ENCODE peak calls at places on chromosomes 11 and 22, in four cellular contexts. O is MM.1S, F is AG09309, H is neural progenitor cell. B is an unnamed sample.
A peak's percentile ranks its signal among the peaks of the same experiment; 100 is the strongest.

GRCh38 chr22:50189184-50189848 is 3.6 kb downstream of the TRABD start:
- DNase-seq in O (no peak), F (no peak), H (no peak), B (no peak)

GRCh38 chr11:128335729-128336128 is 251.6 kb downstream of the ETS1 start:
- DNase-seq in O (no peak), F (no peak), H (no peak), B (peak; percentile 26)

GRCh38 chr11:72584933-72585597 is 89.2 kb downstream of the PDE2A start:
- DNase-seq in O (no peak), F (no peak), H (no peak), B (no peak)

GRCh38 chr11:13346470-13346869 is 68.9 kb downstream of the BMAL1 start:
- DNase-seq in O (no peak), F (no peak), H (no peak), B (no peak)

GRCh38 chr11:117950320-117950719 is 21.1 kb upstream of the TMPRSS13 start:
- DNase-seq in O (peak; percentile 38), F (no peak), H (no peak), B (no peak)

GRCh38 chr22:38757464-38757757 is 1.6 kb upstream of the SUN2 start:
- DNase-seq in O (no peak), F (no peak), H (no peak), B (no peak)

GRCh38 chr22:30460147-30460546 is 11.7 kb downstream of the SEC14L3 start:
- DNase-seq in O (no peak), F (no peak), H (no peak), B (no peak)

GRCh38 chr11:81707881-81708280 is 1025.8 kb downstream of the FAM181B start:
- DNase-seq in O (no peak), F (no peak), H (peak; percentile 13), B (peak; percentile 16)

GRCh38 chr22:19203839-19204238 is 25.3 kb upstream of the SLC25A1 start:
- DNase-seq in O (no peak), F (no peak), H (no peak), B (no peak)

GRCh38 chr22:49400866-49401598 is 426.6 kb downstream of the BRD1 start:
- DNase-seq in O (no peak), F (no peak), H (no peak), B (no peak)

GRCh38 chr22:32396746-32397145 is 15.3 kb downstream of the RTCB start:
- DNase-seq in O (no peak), F (no peak), H (no peak), B (no peak)

GRCh38 chr11:10385696-10386095 is 69.4 kb upstream of the AMPD3 start:
- DNase-seq in O (no peak), F (no peak), H (no peak), B (no peak)

GRCh38 chr11:13149991-13150390 is 127.6 kb upstream of the BMAL1 start:
- DNase-seq in O (no peak), F (no peak), H (no peak), B (no peak)

GRCh38 chr22:24424001-24424900 is 3.1 kb upstream of the ADORA2A start:
- DNase-seq in O (peak; percentile 23), F (no peak), H (peak; percentile 67), B (peak; percentile 89)
- H3K4me3 ChIP-seq in O (peak overlapping the region; percentile 70), F (peak overlapping the region; percentile 34), H (peak overlapping the region; percentile 56), B (peak overlapping the region; percentile 52)

GRCh38 chr11:114257621-114258558 is 38.3 kb upstream of the NNMT start:
- DNase-seq in O (no peak), F (no peak), H (peak; percentile 95), B (peak; percentile 85)
- H3K4me3 ChIP-seq in O (no peak overlapping the region), F (no peak overlapping the region), H (peak overlapping the region; percentile 22), B (no peak overlapping the region)

DNA sequence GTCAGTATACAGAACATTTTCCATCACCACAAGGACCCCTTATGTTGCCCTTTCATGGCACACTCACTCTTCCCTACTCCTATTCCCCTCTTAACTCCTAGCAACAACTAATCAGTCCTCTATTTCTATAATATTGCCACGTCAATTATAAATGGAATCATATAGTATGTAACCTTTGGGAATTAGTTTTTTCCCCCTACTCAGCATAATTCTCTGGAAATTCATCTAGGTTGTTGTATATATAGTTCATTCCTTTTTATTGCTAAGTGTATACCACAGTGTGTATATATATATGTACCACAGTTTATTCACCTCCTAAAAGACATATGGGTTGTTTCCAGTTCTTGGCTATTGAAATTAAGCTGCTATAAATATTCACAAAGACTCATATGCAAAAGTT is 41.2 kb downstream of the TUB start:
- DNase-seq in O (no peak), F (no peak), H (no peak), B (no peak)
- H3K4me3 ChIP-seq in O (no peak overlapping the region), F (no peak overlapping the region), H (no peak overlapping the region), B (no peak overlapping the region)

GRCh38 chr11:35089724-35090505 is 49.1 kb upstream of the CD44 start:
- DNase-seq in O (no peak), F (no peak), H (no peak), B (no peak)
- H3K4me3 ChIP-seq in O (no peak overlapping the region), F (no peak overlapping the region), H (no peak overlapping the region), B (no peak overlapping the region)

GRCh38 chr22:37267661-37268413 is 14.5 kb upstream of the CYTH4 start:
- DNase-seq in O (peak; percentile 43), F (no peak), H (no peak), B (no peak)
- H3K4me3 ChIP-seq in O (peak overlapping the region; percentile 78), F (no peak overlapping the region), H (no peak overlapping the region), B (no peak overlapping the region)

GRCh38 chr11:48080301-48080861 is 100.0 kb downstream of the PTPRJ start:
- DNase-seq in O (no peak), F (no peak), H (no peak), B (no peak)
- H3K4me3 ChIP-seq in O (no peak overlapping the region), F (no peak overlapping the region), H (no peak overlapping the region), B (no peak overlapping the region)

DNA sequence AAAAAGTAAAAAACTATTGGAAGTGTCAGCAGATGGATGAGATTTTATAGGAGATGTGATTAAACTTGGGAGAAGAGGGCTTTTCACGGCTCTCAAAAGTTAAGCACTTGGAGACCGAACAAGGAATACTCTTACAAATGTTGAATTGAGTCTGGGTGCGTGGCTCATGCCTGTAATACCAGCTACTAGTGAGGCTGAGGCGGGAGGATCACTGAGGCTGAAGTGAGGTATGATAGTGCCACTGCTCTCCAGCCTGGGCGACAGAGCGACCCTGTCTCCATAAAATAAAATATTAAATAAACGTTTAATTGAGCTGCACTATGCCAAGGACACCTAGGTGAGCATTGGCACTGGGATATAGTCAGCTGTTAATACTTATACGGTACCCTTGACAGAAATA is 1.9 kb downstream of the CEP57 start:
- DNase-seq in O (no peak), F (no peak), H (no peak), B (no peak)
- H3K4me3 ChIP-seq in O (peak overlapping the region; percentile 90), F (no peak overlapping the region), H (peak overlapping the region; percentile 100), B (no peak overlapping the region)

GRCh38 chr11:1871531-1871930 is 18.6 kb downstream of the LSP1 start:
- DNase-seq in O (no peak), F (no peak), H (peak; percentile 29), B (no peak)
- H3K4me3 ChIP-seq in O (no peak overlapping the region), F (no peak overlapping the region), H (no peak overlapping the region), B (no peak overlapping the region)

B was measured in H7.